ENCODE peak calls at places on chromosomes 11 and 22, in nine cellular contexts. C, Z, G, I, J, A, O, U and T are unnamed samples.

GRCh38 chr22:38923463-38924196 is 33.8 kb upstream of the APOBEC3A start:
- DNase-seq in C (no peak), Z (peak; percentile 93), G (peak; percentile 85), I (no peak), J (peak; percentile 67), A (peak; percentile 73), O (peak; percentile 80), U (peak; percentile 78), T (peak; percentile 79)

GRCh38 chr22:32823024-32823730 is 21.7 kb downstream of the TIMP3 start:
- DNase-seq in C (no peak), Z (peak; percentile 64), G (peak; percentile 44), I (no peak), J (no peak), A (peak; percentile 65), O (peak; percentile 53), U (peak; percentile 43), T (no peak)

GRCh38 chr11:104705475-104706195 is 192.6 kb downstream of the CASP12 start:
- DNase-seq in C (peak; percentile 74), Z (no peak), G (peak; percentile 18), I (no peak), J (peak; percentile 29), A (peak; percentile 79), O (peak; percentile 25), U (no peak), T (no peak)

GRCh38 chr11:76962583-76963416 is 71.4 kb upstream of the B3GNT6 start:
- DNase-seq in C (no peak), Z (no peak), G (no peak), I (no peak), J (no peak), A (peak; percentile 64), O (peak; percentile 55), U (no peak), T (no peak)

GRCh38 chr11:132424433-132424832 is 1054.0 kb downstream of the NTM start:
- DNase-seq in C (no peak), Z (no peak), G (no peak), I (no peak), J (no peak), A (no peak), O (no peak), U (no peak), T (no peak)

GRCh38 chr11:43447124-43447523 is 88.4 kb downstream of the TTC17 start:
- DNase-seq in C (no peak), Z (no peak), G (no peak), I (no peak), J (no peak), A (no peak), O (no peak), U (no peak), T (no peak)

GRCh38 chr11:61699737-61700160 is 19.6 kb downstream of the DAGLA start:
- DNase-seq in C (no peak), Z (no peak), G (no peak), I (no peak), J (no peak), A (peak; percentile 54), O (peak; percentile 85), U (peak; percentile 76), T (no peak)

GRCh38 chr11:113556036-113556435 is 80.8 kb upstream of the DRD2 start:
- DNase-seq in C (no peak), Z (no peak), G (no peak), I (no peak), J (no peak), A (no peak), O (no peak), U (no peak), T (no peak)

GRCh38 chr22:40932396-40932795 is 18.8 kb upstream of the RBX1 start:
- DNase-seq in C (no peak), Z (no peak), G (no peak), I (no peak), J (no peak), A (no peak), O (no peak), U (no peak), T (no peak)

DNA sequence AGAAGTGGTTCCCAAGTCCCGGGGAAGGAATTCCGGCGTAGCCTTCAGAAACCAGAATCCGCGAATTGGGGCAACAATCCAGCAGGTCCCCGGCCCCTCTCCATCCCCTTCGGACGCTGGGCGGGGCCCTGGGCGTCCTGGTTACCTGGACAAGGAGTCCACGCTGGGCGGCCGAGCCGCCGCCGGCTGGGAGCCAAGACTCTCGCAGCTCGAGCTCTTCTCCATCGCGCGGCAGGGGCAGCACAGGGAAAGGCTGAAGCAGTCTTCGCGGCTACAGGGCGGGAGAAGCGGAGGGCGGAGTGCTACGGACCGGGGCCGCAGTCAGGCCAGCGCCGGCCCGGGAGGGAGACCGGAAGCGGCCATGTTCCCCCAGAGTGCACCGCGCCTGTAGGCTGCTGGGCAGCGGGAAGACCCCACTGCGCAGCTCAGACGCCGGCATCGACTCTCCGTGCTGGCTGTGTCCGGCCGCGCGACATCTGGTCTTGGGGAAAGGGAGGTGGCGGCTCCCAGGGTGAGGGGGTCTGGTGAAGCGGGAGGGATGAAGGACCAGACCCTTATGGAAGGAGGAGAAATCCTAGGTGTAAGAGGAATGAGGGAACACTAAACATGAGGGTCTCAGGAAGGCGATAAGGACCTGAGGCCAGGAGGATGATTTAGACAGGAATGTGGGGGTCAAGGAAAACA is at the start of gene MTMR2:
- DNase-seq in C (peak; percentile 93), Z (peak; percentile 71), G (peak; percentile 70), I (peak; percentile 84), J (peak; percentile 50), A (peak; percentile 87), O (peak; percentile 75), U (peak; percentile 64), T (peak; percentile 43)
- TF ChIP-seq POLR2A in C (no peak), Z (peak; percentile 95), G (peak; percentile 96), I (peak; percentile 69), J (peak; percentile 36), A (peak; percentile 37), O (peak; percentile 52), U (peak; percentile 84), T (peak; percentile 88)

GRCh38 chr11:68954970-68955958 is 25.5 kb downstream of the MRGPRD start:
- DNase-seq in C (peak; percentile 83), Z (peak; percentile 17), G (peak; percentile 45), I (no peak), J (peak; percentile 39), A (peak; percentile 70), O (peak; percentile 51), U (no peak), T (no peak)
- TF ChIP-seq POLR2A in C (no peak), Z (no peak), G (no peak), I (no peak), J (no peak), A (no peak), O (no peak), U (no peak), T (no peak)

DNA sequence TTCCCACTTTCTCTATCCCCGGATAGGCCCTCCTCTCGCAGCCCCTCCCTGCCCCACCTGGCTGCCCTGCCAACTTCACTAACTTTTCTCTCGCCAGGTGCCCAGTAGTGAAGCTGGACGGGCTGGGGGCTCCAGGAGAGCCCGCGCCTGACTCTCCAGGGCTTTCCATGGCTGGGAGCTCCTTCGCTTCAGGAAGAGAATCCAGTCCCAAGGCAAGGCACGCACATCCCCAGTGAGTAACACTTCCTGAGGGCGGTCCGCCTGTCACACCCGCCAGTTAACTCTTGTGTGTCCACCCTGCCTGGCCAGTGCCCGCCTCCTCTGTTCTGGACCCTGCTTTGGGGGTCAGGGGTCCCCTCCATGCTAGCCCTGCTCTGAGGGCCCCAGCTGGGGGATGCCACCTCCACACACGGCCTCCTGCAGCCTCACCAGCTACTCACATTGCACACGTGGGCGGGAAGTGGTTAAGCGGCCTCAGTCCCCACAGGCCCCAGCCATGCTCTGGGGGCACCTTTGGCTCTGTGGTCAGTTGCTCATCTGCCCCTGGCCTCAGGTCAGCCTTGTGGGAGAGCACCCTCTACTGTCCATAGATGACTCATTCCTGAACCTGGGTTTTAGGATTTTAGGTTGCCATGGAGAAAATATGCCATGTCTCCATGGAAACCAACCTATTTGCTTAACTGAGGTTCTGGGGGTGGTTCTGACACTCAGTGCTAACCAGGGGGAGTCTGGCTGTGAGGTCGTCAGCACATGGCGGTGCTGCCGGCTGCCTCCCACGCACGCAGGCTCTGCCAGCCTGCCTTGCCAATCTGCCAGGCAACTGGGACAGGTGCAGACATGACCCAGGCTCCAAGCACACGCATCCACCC is at the start of gene RIN1:
- DNase-seq in C (peak; percentile 87), Z (peak; percentile 86), G (peak; percentile 99), I (peak; percentile 56), J (no peak), A (peak; percentile 79), O (peak; percentile 75), U (peak; percentile 57), T (peak; percentile 98)
- TF ChIP-seq POLR2A in C (no peak), Z (peak; percentile 34), G (peak; percentile 97), I (no peak), J (no peak), A (peak; percentile 26), O (no peak), U (peak; percentile 52), T (peak; percentile 69)

DNA sequence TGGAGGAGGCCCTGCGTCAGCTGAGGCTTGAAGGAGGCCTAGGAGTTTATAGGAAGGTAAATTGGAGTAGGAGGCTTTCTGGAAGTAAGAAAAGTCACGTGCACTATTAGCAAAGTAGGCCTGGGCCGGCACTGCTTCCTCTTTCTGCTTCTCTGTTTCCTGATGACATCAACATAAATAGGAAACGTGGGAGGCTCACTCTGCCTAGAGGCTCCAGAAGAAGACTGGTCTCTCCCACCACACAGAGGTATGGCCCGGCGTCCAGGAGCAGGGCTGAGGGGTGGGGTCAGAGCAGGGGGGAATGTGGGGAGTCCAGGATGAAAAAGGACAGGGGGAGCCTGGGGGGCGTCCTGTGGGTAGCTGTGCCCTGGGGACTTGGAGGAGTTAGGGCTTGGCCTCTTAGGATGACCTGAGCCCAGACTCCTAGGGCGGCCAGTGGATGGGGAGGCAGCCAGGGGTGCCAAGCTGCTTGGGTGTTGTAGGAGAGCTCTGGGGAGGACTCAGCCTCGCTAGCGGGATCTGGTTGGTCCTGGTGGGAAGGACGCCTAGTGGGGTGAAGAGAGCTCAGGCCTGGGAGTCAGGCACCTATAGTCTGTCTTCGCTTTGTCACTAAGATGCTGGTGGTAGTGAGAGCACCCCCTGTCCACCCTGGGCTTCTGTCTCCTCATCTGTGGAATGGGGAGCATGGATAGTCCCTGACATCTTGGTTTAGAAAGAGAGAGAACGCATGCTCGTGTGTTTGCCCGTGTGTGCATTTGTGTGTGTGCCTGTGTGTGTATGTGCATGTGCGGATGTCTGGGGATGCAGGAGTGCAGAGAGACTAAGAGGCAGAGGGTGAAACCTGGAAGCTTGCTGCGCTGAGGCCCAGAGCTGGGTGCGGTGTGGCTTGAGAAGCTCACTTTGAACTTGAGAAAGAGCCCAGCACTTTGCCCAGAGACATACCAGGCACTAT is at the start of gene CSF2RB:
- DNase-seq in C (peak; percentile 91), Z (no peak), G (no peak), I (no peak), J (peak; percentile 34), A (peak; percentile 83), O (peak; percentile 45), U (no peak), T (no peak)
- TF ChIP-seq POLR2A in C (no peak), Z (no peak), G (no peak), I (no peak), J (no peak), A (no peak), O (no peak), U (peak; percentile 13), T (no peak)

GRCh38 chr22:43186272-43187170 is at the start of gene TTLL12:
- DNase-seq in C (peak; percentile 93), Z (peak; percentile 36), G (peak; percentile 21), I (peak; percentile 77), J (no peak), A (peak; percentile 65), O (peak; percentile 56), U (peak; percentile 58), T (no peak)
- TF ChIP-seq POLR2A in C (no peak), Z (peak; percentile 70), G (peak; percentile 63), I (peak; percentile 69), J (peak; percentile 49), A (peak; percentile 42), O (no peak), U (peak; percentile 9), T (peak; percentile 73)

GRCh38 chr22:37569009-37569920 is 9.0 kb downstream of the CDC42EP1 start:
- DNase-seq in C (no peak), Z (no peak), G (no peak), I (peak; percentile 89), J (no peak), A (peak; percentile 85), O (peak; percentile 93), U (peak; percentile 93), T (no peak)
- TF ChIP-seq POLR2A in C (no peak), Z (no peak), G (no peak), I (peak; percentile 49), J (no peak), A (no peak), O (peak; percentile 20), U (peak; percentile 80), T (no peak)